ENCODE peak calls at places on chromosomes 1 and 21, in four cellular contexts. X, W, Q and U are unnamed samples.

GRCh38 chr1:218671573-218671972 is 326.4 kb downstream of the TGFB2 start:
- DNase-seq in Q (no peak), W (no peak), X (no peak), U (peak; percentile 66)

GRCh38 chr1:93419344-93419743 is 28.6 kb upstream of the FNBP1L start:
- DNase-seq in W (no peak), X (no peak), Q (no peak), U (no peak)

GRCh38 chr1:220786337-220787068 is at the start of gene MTARC1:
- DNase-seq in X (peak; percentile 65), Q (no peak), W (no peak), U (peak; percentile 14)

GRCh38 chr1:214833357-214833756 is 230.4 kb downstream of the CENPF start:
- DNase-seq in W (no peak), X (no peak), Q (peak; percentile 8), U (peak; percentile 81)

GRCh38 chr1:6082430-6082971 is 36.8 kb downstream of the KCNAB2 start:
- DNase-seq in W (no peak), Q (no peak), X (no peak), U (peak; percentile 16)

GRCh38 chr1:221097479-221098281 is 218.4 kb downstream of the HLX start:
- DNase-seq in W (no peak), X (no peak), Q (no peak), U (peak; percentile 84)

GRCh38 chr1:109890115-109890953 is 20.3 kb upstream of the CSF1 start:
- DNase-seq in X (no peak), W (no peak), Q (no peak), U (no peak)

GRCh38 chr21:42330380-42331336 is 15.4 kb upstream of the TFF3 start:
- DNase-seq in X (no peak), W (no peak), Q (no peak), U (peak; percentile 2)

GRCh38 chr1:246304468-246305259 is 202.4 kb downstream of the SMYD3 start:
- DNase-seq in X (no peak), Q (no peak), W (no peak), U (no peak)

GRCh38 chr21:17900281-17900989 is 81.3 kb upstream of the C21orf91 start:
- DNase-seq in Q (no peak), W (peak; percentile 59), X (no peak), U (no peak)
- TF ChIP-seq CTCF in Q (no peak), W (no peak), X (no peak), U (no peak)

GRCh38 chr1:11826946-11827345 is 20.6 kb downstream of the NPPA start:
- DNase-seq in X (no peak), W (no peak), Q (no peak), U (no peak)

GRCh38 chr1:11825131-11825530 is 19.1 kb downstream of the CLCN6 start:
- DNase-seq in X (no peak), W (no peak), Q (no peak), U (no peak)

GRCh38 chr1:11823366-11824137 is 17.6 kb downstream of the CLCN6 start:
- DNase-seq in Q (no peak), W (no peak), X (no peak), U (no peak)

GRCh38 chr1:11817192-11817591 is 11.2 kb downstream of the CLCN6 start:
- DNase-seq in X (no peak), W (no peak), Q (no peak), U (no peak)

GRCh38 chr1:11822091-11822490 is 16.1 kb downstream of the CLCN6 start:
- DNase-seq in Q (no peak), X (no peak), W (no peak), U (peak; percentile 82)
- H3K4me3 ChIP-seq in Q (no peak overlapping the region), X (no peak overlapping the region), W (no peak overlapping the region), U (no peak overlapping the region)

DNA sequence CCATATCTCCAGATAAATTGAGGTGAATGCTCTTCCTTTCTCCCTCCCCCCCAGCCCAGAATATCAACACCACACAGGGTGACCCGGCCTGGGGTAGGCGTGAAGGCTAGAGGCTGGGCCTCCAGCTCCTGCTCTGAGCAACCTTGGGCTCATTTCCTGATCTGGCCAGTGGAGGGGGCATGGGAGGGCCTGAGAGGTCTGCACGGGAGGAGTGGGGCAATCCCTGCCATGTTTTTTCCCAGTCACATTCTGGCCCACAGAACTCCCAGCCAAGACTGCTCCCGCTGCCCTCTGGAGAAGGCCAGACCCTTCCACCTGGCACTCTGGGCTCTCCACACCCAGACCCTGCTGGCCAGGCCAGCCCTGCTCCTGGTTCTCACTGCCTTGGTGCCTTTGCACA is 3.9 kb downstream of the CLDN19 start:
- DNase-seq in X (peak; percentile 40), W (no peak), Q (peak; percentile 51), U (peak; percentile 26)
- TF ChIP-seq CTCF in X (no peak), W (peak; percentile 64), Q (peak; percentile 70), U (peak; percentile 56)

GRCh38 chr1:183039985-183040447 is 16.8 kb downstream of the LAMC1 start:
- DNase-seq in W (no peak), X (no peak), Q (peak; percentile 39), U (peak; percentile 98)

GRCh38 chr1:183039330-183039729 is 16.1 kb downstream of the LAMC1 start:
- DNase-seq in W (no peak), X (no peak), Q (no peak), U (peak; percentile 42)

GRCh38 chr1:183038913-183039312 is 15.7 kb downstream of the LAMC1 start:
- DNase-seq in W (no peak), Q (no peak), X (no peak), U (no peak)

GRCh38 chr1:183038333-183038876 is 15.2 kb downstream of the LAMC1 start:
- DNase-seq in W (no peak), X (no peak), Q (no peak), U (no peak)

GRCh38 chr1:183040600-183040999 is 17.4 kb downstream of the LAMC1 start:
- DNase-seq in X (no peak), Q (no peak), W (no peak), U (peak; percentile 78)
- H3K4me3 ChIP-seq in X (no peak overlapping the region), Q (no peak overlapping the region), W (no peak overlapping the region), U (no peak overlapping the region)

DNA sequence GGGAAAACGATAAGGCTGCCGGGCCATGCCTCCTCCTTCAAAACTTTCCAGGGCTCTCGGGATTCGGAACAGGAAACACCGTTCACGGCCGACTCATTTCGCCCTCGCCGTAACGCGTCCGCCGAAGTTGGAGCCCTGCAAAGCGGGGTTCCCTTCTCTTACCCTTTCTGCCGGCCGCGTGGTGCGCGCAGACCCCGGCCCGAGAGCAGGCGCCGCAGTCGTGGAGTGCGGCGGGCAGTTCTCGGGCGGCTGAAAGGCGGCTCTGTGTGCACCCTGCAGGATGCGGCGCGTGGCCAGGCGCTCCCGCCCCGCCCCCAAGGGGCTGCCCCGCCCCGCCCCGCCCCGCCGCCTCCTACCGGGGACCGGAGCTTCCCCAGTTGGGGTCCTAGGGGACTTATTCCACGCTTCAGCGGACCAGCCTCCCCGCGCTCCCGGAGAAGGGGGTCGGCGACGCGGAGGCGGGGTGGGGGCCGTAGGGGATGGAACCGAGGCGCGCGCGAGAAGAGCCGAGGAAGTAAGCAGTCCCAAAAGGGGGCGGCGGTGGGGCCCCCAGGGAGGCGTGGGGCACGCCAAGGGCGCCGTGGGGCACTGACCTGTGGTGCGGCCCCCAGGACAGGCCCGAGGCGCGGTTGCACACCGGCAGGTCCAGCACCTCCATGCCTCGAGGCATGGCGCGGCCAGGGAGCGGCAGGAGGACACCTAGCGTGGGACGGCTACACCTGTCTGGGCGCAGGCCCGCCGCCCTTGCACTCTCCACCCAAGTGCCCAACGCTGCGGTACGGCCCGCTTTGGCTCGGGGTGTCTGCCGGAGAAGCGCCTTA is at the start of gene MCOLN2:
- DNase-seq in Q (peak; percentile 12), W (no peak), X (peak; percentile 57), U (peak; percentile 11)
- TF ChIP-seq CTCF in Q (no peak), W (no peak), X (no peak), U (no peak)

GRCh38 chr1:184930232-184930631 is 44.1 kb downstream of the NIBAN1 start:
- DNase-seq in X (no peak), W (no peak), Q (no peak), U (no peak)

GRCh38 chr1:184931566-184931965 is 42.7 kb downstream of the NIBAN1 start:
- DNase-seq in W (no peak), Q (no peak), X (no peak), U (no peak)

GRCh38 chr1:184929711-184930202 is 44.6 kb downstream of the NIBAN1 start:
- DNase-seq in W (no peak), Q (peak; percentile 83), X (no peak), U (no peak)

GRCh38 chr1:184932319-184932718 is 42.0 kb downstream of the NIBAN1 start:
- DNase-seq in W (no peak), Q (no peak), X (no peak), U (no peak)

GRCh38 chr1:184930645-184931044 is 43.7 kb downstream of the NIBAN1 start:
- DNase-seq in W (no peak), X (no peak), Q (no peak), U (no peak)
- H3K4me3 ChIP-seq in W (no peak overlapping the region), X (no peak overlapping the region), Q (no peak overlapping the region), U (no peak overlapping the region)